ENCODE peak calls at places on chromosomes 4 and X, in six cellular contexts. T, Y, R, V, G and B are unnamed samples. For H3K27me3, the result is how much of the 10 kb centered on the place peaks cover.

GRCh38 chr4:153450545-153450917 is 15.6 kb upstream of the TMEM131L start:
- DNase-seq in G (no peak), T (no peak), V (no peak), Y (no peak), R (no peak), B (no peak)

GRCh38 chr4:89299153-89299789 is 8.3 kb downstream of the GPRIN3 start:
- DNase-seq in T (no peak), G (no peak), V (no peak), Y (no peak), R (no peak), B (no peak)

GRCh38 chr4:40553995-40554394 is 75.7 kb downstream of the RBM47 start:
- DNase-seq in V (no peak), G (no peak), Y (no peak), T (no peak), R (peak), B (no peak)

GRCh38 chr4:109251396-109251795 is 51.1 kb downstream of the COL25A1 start:
- DNase-seq in Y (no peak), G (no peak), V (no peak), T (no peak), R (no peak), B (no peak)

GRCh38 chr4:106315476-106315967 is 487 bp downstream of the TBCK start:
- DNase-seq in Y (no peak), T (no peak), V (no peak), R (no peak), G (peak), B (no peak)

GRCh38 chr4:124686279-124686678 is 26.3 kb downstream of the ANKRD50 start:
- DNase-seq in G (no peak), R (peak), Y (no peak), T (peak), V (peak), B (no peak)

GRCh38 chr4:40231464-40231863 is 34.6 kb downstream of the RHOH start:
- DNase-seq in R (no peak), Y (no peak), V (no peak), G (no peak), T (no peak), B (no peak)

GRCh38 chrX:30607155-30607554 is 29.6 kb upstream of the TASL start:
- DNase-seq in Y (no peak), G (no peak), R (no peak), T (no peak), V (no peak), B (no peak)

GRCh38 chrX:22652596-22652995 is 347.2 kb upstream of the DDX53 start:
- DNase-seq in V (peak), R (peak), Y (peak), G (peak), T (peak), B (no peak)

GRCh38 chr4:576245-576821 is at the start of gene TMEM271:
- DNase-seq in R (no peak), Y (no peak), V (no peak), T (no peak), G (no peak), B (no peak)

GRCh38 chrX:8738588-8739189 is 6.8 kb upstream of the ANOS1 start:
- DNase-seq in V (no peak), Y (peak), G (peak), R (peak), T (no peak), B (no peak)

GRCh38 chr4:22552802-22553201 is 36.9 kb upstream of the ADGRA3 start:
- DNase-seq in R (no peak), T (no peak), G (no peak), V (no peak), Y (no peak), B (no peak)

GRCh38 chr4:19382993-19383392 is 868.7 kb upstream of the SLIT2 start:
- DNase-seq in V (no peak), G (peak), T (no peak), R (no peak), Y (no peak), B (no peak)

GRCh38 chr4:8039290-8039689 is 99.6 kb upstream of the AFAP1 start:
- DNase-seq in T (peak), V (no peak), G (peak), Y (peak), R (no peak), B (no peak)

GRCh38 chrX:140507223-140507981 is 2.5 kb upstream of the SOX3 start:
- DNase-seq in G (no peak), R (no peak), V (no peak), Y (no peak), T (no peak), B (no peak)

GRCh38 chr4:14196141-14196540 is 568.6 kb upstream of the BOD1L1 start:
- DNase-seq in G (peak), T (peak), V (peak), Y (no peak), R (peak), B (peak)

GRCh38 chr4:31295081-31295480 is 574.9 kb downstream of the PCDH7 start:
- DNase-seq in G (no peak), R (no peak), Y (no peak), V (no peak), T (no peak), B (no peak)

GRCh38 chr4:155271557-155271956 is 63.1 kb downstream of the NPY2R start:
- DNase-seq in Y (no peak), T (peak), V (no peak), G (peak), R (peak), B (no peak)

GRCh38 chrX:101764538-101764937 is 104.9 kb upstream of the ARMCX2 start:
- DNase-seq in R (peak), G (peak), T (no peak), Y (no peak), V (no peak), B (no peak)

GRCh38 chr4:155179216-155179615 is 29.2 kb upstream of the NPY2R start:
- DNase-seq in T (no peak), R (peak), V (no peak), G (no peak), Y (no peak), B (no peak)

GRCh38 chrX:39810901-39811300 is 286.9 kb downstream of the BCOR start:
- DNase-seq in Y (no peak), V (no peak), R (no peak), G (no peak), T (no peak), B (no peak)

GRCh38 chrX:101229155-101229554 is 9.6 kb downstream of the DRP2 start:
- DNase-seq in V (no peak), G (peak), R (peak), T (no peak), Y (no peak), B (no peak)

GRCh38 chr4:139278956-139279722 is 886 bp downstream of the MGARP start:
- DNase-seq in Y (no peak), G (no peak), T (no peak), V (no peak), R (no peak), B (no peak)

GRCh38 chrX:153608376-153608775 is 9.4 kb upstream of the CCNQ start:
- DNase-seq in V (no peak), R (no peak), T (no peak), Y (no peak), G (no peak), B (no peak)

GRCh38 chr4:180669637-180670036 is 1573.6 kb upstream of the TENM3 start:
- DNase-seq in V (no peak), R (no peak), Y (no peak), G (no peak), T (no peak), B (no peak)

GRCh38 chr4:139876328-139876941 is 210.8 kb downstream of the MGST2 start:
- DNase-seq in T (no peak), R (no peak), G (no peak), V (no peak), Y (no peak), B (no peak)

GRCh38 chr4:81758865-81759264 is 287.2 kb upstream of the RASGEF1B start:
- DNase-seq in V (no peak), Y (no peak), G (no peak), T (no peak), R (no peak), B (no peak)

GRCh38 chr4:139528377-139529005 is 27.5 kb downstream of the SETD7 start:
- DNase-seq in R (peak), V (no peak), G (peak), T (no peak), Y (peak), B (no peak)

GRCh38 chr4:180827193-180827592 is 1416.0 kb upstream of the TENM3 start:
- DNase-seq in R (peak), V (no peak), G (peak), Y (no peak), T (no peak), B (no peak)

GRCh38 chrX:76454456-76454927 is 27.0 kb downstream of the MAGEE1 start:
- DNase-seq in R (peak), V (no peak), T (no peak), G (peak), Y (no peak), B (peak)

GRCh38 chr4:107654694-107655093 is 65.3 kb downstream of the PAPSS1 start:
- DNase-seq in V (no peak), T (peak), Y (no peak), R (no peak), G (no peak), B (no peak)

GRCh38 chr4:158859661-158860060 is 90.8 kb downstream of the FNIP2 start:
- DNase-seq in R (peak), T (no peak), V (no peak), G (no peak), Y (no peak), B (no peak)

GRCh38 chrX:12610079-12610478 is 181.1 kb upstream of the PRPS2 start:
- DNase-seq in R (peak), T (no peak), G (peak), V (no peak), Y (no peak), B (no peak)

DNA sequence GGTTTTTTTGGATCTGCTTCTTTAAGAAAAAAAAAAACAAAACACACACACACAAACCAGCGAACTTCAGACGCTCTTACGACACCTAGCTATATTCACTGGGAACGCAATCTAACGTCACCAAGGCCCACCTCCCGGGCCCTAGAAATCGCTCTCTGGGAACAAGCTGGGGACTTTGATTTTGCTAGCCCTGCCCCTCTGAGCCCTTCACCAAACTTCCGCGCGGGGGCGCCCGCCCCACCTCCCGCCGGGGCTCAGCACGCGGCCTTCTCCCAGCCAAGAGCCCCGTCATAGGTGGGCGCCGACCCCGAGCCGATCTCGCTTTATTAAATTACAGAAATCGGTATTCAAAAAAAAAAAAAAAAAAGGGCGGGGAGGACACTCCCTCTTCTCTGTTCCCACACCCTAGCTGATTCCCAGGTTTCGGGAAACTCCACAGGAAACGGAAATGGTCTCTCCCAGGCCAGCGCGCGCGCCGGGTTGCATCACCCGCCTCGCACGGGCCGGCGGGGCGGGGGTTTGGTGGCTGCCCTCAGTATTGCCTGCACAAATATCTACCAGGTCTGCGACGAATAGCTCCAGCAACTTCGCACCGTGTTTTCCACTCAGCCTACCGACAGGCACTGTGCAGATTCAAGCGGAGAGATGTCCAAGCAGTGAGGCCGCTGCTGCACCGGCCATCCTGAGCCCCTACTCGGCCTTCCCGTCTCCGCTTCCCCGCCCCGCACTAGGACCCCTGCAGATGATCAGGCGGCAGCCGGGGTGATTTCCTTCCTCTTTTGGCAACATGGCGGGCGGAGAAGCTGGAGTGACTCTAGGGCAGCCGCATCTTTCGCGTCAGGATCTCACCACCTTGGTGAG is at the start of gene EIF2S3:
- DNase-seq in G (peak), V (peak), T (peak), R (peak), Y (peak), B (peak)
- H3K4me3 ChIP-seq in G (no peak), V (peak), T (peak), R (no peak), Y (peak), B (no peak)

GRCh38 chr4:164977243-164978164 is at the start of gene TRIM61:
- DNase-seq in T (peak), Y (peak), V (no peak), R (peak), G (no peak), B (no peak)
- H3K27me3 ChIP-seq in T (under half), Y (under half), V (under half), R (under half), G (under half), B (under half)

GRCh38 chr4:7025040-7025602 is 18.1 kb upstream of the TADA2B start:
- DNase-seq in G (no peak), V (no peak), Y (no peak), R (no peak), T (no peak), B (no peak)

GRCh38 chr4:7023486-7023885 is 19.7 kb upstream of the TADA2B start:
- DNase-seq in G (no peak), T (no peak), R (no peak), Y (no peak), V (no peak), B (no peak)

GRCh38 chr4:7026107-7026506 is 17.1 kb upstream of the TADA2B start:
- DNase-seq in R (no peak), V (no peak), Y (no peak), T (no peak), G (no peak), B (no peak)

GRCh38 chr4:7023901-7024300 is 19.3 kb upstream of the TADA2B start:
- DNase-seq in V (no peak), Y (no peak), G (no peak), R (no peak), T (no peak), B (no peak)

GRCh38 chr4:7024336-7024890 is 18.8 kb upstream of the TADA2B start:
- DNase-seq in R (no peak), G (no peak), Y (no peak), V (no peak), T (no peak), B (no peak)
- H3K4me3 ChIP-seq in R (no peak), G (no peak), Y (no peak), V (no peak), T (no peak), B (no peak)

DNA sequence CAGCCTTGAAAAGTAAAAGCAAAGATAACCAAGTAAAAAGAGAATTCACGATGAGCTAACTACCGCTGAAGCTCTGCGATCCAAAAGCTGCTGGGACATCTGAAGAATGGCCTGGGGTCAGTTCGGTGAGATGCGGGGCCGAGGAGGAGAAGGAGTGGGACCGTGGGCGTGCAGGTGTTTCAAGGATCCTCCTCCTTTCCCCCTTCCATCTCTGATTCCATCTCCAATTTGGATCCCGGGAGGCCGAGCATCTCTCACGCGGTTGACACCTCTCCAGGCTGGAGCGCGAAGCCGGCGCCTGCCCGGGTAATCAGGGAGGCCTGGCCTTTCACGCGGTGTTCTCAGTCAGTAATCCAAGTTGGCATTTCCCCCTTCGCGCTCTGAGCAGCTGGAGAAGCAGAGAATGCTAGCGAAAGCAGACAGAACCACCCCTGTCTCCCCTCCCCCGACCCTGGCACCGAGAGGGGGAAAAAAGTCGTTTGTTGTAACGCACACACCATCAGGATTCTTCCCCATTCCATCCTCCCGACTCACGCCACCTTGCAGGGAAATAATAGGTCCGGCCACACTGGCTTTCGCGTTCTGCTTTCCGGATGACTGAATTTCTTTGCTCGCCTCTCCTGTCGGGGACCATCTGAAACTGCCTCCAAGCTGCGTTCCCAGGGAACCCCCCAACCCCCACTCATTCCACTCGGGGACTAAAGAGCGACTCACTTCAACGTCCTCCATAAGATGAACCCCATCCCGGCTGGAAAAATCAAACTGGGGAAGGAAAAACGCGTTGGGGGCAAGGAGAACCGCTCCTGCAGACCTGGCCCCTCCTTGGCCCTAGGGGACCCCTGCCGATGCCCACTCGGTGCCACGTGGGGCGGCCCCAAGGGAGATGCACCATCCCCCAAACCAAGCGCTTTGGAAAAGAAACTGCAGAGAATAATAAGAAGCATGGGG is 6.5 kb downstream of the NEUROG2 start:
- DNase-seq in V (no peak), T (peak), Y (no peak), G (peak), R (no peak), B (peak)
- H3K27me3 ChIP-seq in V (half or more), T (half or more), Y (half or more), G (half or more), R (half or more), B (under half)

DNA sequence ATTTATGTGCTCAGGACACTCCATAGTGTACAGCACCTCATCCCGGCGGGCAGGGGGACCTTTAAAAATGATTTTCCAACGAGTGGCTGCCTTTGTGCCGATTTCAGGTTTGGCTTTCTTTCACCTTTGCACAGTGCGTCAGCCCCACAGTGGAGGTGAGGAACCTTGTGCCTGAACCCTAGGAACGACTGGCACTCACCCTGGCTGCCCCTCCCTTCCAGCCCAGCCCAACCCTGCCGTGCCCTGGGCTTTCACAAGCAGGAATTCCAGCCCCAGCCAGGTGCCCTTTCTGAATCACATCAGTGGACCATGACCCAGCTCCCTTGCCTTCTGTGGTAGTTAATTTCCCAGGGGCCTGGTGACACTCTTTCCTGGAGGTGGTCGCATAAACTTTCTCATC is 1.3 kb downstream of the TMEM164 start:
- DNase-seq in T (no peak), V (no peak), G (no peak), R (no peak), Y (peak), B (peak)
- H3K4me3 ChIP-seq in T (peak), V (no peak), G (no peak), R (no peak), Y (no peak), B (no peak)